ENCODE peak calls at places on chromosomes 4 and X, in five cellular contexts. P is activated gamma-delta T cell treated with Interleukin-2 at 50 U/mL for 16 hours, L is GM23248, B is fibroblast of the aortic adventitia, O is GM04504. S is an unnamed sample.

GRCh38 chr4:4677825-4678522 is 136.1 kb upstream of the STX18 start:
- DNase-seq in P (no peak), B (peak), L (peak), O (peak), S (peak)

GRCh38 chrX:48648299-48648698 is 35.3 kb upstream of the WAS start:
- DNase-seq in B (peak), L (peak), P (peak), O (peak), S (peak)

GRCh38 chr4:183261953-183262775 is 57.9 kb downstream of the CLDN22 start:
- DNase-seq in B (peak), L (peak), O (peak), P (peak), S (peak)

GRCh38 chr4:39626913-39627312 is 11.8 kb downstream of the SMIM14 start:
- DNase-seq in B (no peak), L (no peak), O (no peak), P (no peak), S (no peak)

GRCh38 chr4:48813984-48814383 is 16.9 kb upstream of the OCIAD1 start:
- DNase-seq in O (no peak), P (no peak), B (no peak), L (no peak), S (no peak)

GRCh38 chr4:126405369-126405982 is 1090.7 kb downstream of the FAT4 start:
- DNase-seq in P (no peak), L (peak), O (no peak), B (peak), S (no peak)

GRCh38 chr4:57734104-57734503 is 623.9 kb upstream of the IGFBP7 start:
- DNase-seq in B (no peak), O (no peak), P (no peak), L (no peak), S (no peak)

GRCh38 chrX:15525664-15526416 is 25.2 kb downstream of the BMX start:
- DNase-seq in B (no peak), P (no peak), L (no peak), O (no peak), S (no peak)

GRCh38 chrX:68504237-68504636 is 5.4 kb downstream of the YIPF6 start:
- DNase-seq in P (peak), O (no peak), B (peak), L (peak), S (peak)

GRCh38 chr4:88458091-88458740 is 1.3 kb downstream of the HERC5 start:
- DNase-seq in P (no peak), L (no peak), B (no peak), O (no peak), S (no peak)

GRCh38 chr4:6500481-6501135 is 28.2 kb upstream of the PPP2R2C start:
- DNase-seq in B (no peak), P (no peak), O (no peak), L (no peak), S (no peak)

GRCh38 chr4:176433983-176434382 is 114.2 kb downstream of the SPCS3 start:
- DNase-seq in B (peak), L (no peak), P (no peak), O (no peak), S (no peak)

GRCh38 chr4:129231907-129232626 is 136.1 kb downstream of the C4orf33 start:
- DNase-seq in L (no peak), B (peak), O (no peak), P (no peak), S (no peak)

GRCh38 chr4:1504786-1505500 is 98.7 kb upstream of the NKX1-1 start:
- DNase-seq in B (no peak), L (peak), P (no peak), O (no peak), S (no peak)

GRCh38 chr4:4995866-4996265 is 23.4 kb downstream of the CYTL1 start:
- DNase-seq in B (peak), L (peak), O (no peak), P (no peak), S (peak)

GRCh38 chrX:45710081-45710801 is 509.6 kb upstream of the DIPK2B start:
- DNase-seq in B (peak), P (no peak), O (peak), L (peak), S (peak)

GRCh38 chr4:26822546-26822945 is 38.1 kb upstream of the STIM2 start:
- DNase-seq in L (no peak), B (no peak), O (no peak), P (no peak), S (no peak)

GRCh38 chrX:154600962-154601374 is 16.0 kb downstream of the CTAG1A start:
- DNase-seq in O (no peak), P (no peak), B (no peak), L (peak), S (peak)

GRCh38 chrX:1462596-1463251 is 10.0 kb upstream of the ASMTL start:
- DNase-seq in L (peak), P (peak), O (no peak), B (peak), S (no peak)

GRCh38 chrX:153556767-153557166 is 39.3 kb downstream of the ATP2B3 start:
- DNase-seq in P (no peak), O (no peak), L (no peak), B (no peak), S (no peak)

GRCh38 chr4:76624271-76624681 is 189.2 kb downstream of the SHROOM3 start:
- DNase-seq in O (peak), B (peak), L (peak), P (no peak), S (peak)

GRCh38 chr4:38788327-38788726 is 5.5 kb upstream of the TLR10 start:
- DNase-seq in O (no peak), P (no peak), B (peak), L (peak), S (no peak)

GRCh38 chr4:146638801-146639351 is at the start of gene POU4F2:
- DNase-seq in O (no peak), L (peak), B (no peak), P (no peak), S (peak)

GRCh38 chrX:70479197-70479969 is 34.7 kb downstream of the DLG3 start:
- DNase-seq in P (no peak), O (peak), L (peak), B (peak), S (peak)

GRCh38 chr4:154549894-154550790 is at the start of gene PLRG1:
- DNase-seq in L (peak), P (peak), B (peak), O (peak), S (peak)

GRCh38 chrX:13110427-13111324 is 66.3 kb upstream of the FAM9C start:
- DNase-seq in B (peak), P (no peak), L (peak), O (peak), S (peak)

GRCh38 chrX:110741213-110741796 is 54.3 kb downstream of the CHRDL1 start:
- DNase-seq in B (peak), L (peak), O (peak), P (no peak), S (peak)

GRCh38 chr4:163679189-163679588 is 184.7 kb downstream of the TMA16 start:
- DNase-seq in O (no peak), P (no peak), B (no peak), L (peak), S (peak)